ENCODE peak calls at places on chromosomes 11 and 22, in nine cellular contexts. H is spleen; J is activated CD8-positive, alpha-beta T cell treated with anti-CD3 and anti-CD28 coated beads for 36 hours; Z is AG04450; B is adrenal gland; G is omental fat pad; A is fibroblast of mammary gland; D is epithelial cell of esophagus; L is PC-9. N is an unnamed sample.

GRCh38 chr11:80441821-80442220 is 1001.0 kb upstream of the TENM4 start:
- DNase-seq in H (no peak), J (no peak), Z (no peak), B (no peak), G (no peak), A (peak; percentile 5), D (peak; percentile 86), L (no peak), N (no peak)

GRCh38 chr22:31253949-31254348 is 38.3 kb downstream of the PIK3IP1 start:
- DNase-seq in H (no peak), J (no peak), Z (no peak), B (no peak), G (no peak), A (no peak), D (peak; percentile 100), L (peak; percentile 81), N (no peak)

GRCh38 chr11:35152575-35152974 is 13.6 kb downstream of the CD44 start:
- DNase-seq in H (no peak), J (no peak), Z (no peak), B (no peak), G (no peak), A (no peak), D (no peak), L (no peak), N (no peak)

GRCh38 chr11:12276356-12276755 is 101.0 kb upstream of the PARVA start:
- DNase-seq in H (no peak), J (no peak), Z (no peak), B (no peak), G (no peak), A (no peak), D (no peak), L (no peak), N (no peak)

GRCh38 chr11:3162410-3163240 is 2.5 kb downstream of the OSBPL5 start:
- DNase-seq in H (peak; percentile 68), J (no peak), Z (no peak), B (no peak), G (no peak), A (no peak), D (no peak), L (no peak), N (no peak)

GRCh38 chr11:15213471-15214231 is 98.9 kb downstream of the INSC start:
- DNase-seq in H (no peak), J (no peak), Z (no peak), B (no peak), G (no peak), A (no peak), D (peak; percentile 76), L (no peak), N (no peak)

GRCh38 chr11:123382555-123383074 is 47.5 kb upstream of the GRAMD1B start:
- DNase-seq in H (no peak), J (peak; percentile 36), Z (no peak), B (no peak), G (no peak), A (no peak), D (no peak), L (no peak), N (no peak)

GRCh38 chr11:33017478-33017877 is 1.8 kb downstream of the DEPDC7 start:
- DNase-seq in H (no peak), J (no peak), Z (no peak), B (no peak), G (no peak), A (no peak), D (no peak), L (no peak), N (no peak)

GRCh38 chr11:9263840-9264380 is 1.2 kb downstream of the DENND5A start:
- DNase-seq in H (no peak), J (peak; percentile 74), Z (no peak), B (no peak), G (no peak), A (peak; percentile 50), D (no peak), L (no peak), N (peak; percentile 90)

GRCh38 chr11:3671334-3672254 is at the start of gene CHRNA10:
- DNase-seq in H (no peak), J (no peak), Z (no peak), B (no peak), G (no peak), A (no peak), D (no peak), L (no peak), N (peak; percentile 12)

GRCh38 chr11:9896902-9897301 is 233.0 kb downstream of the SWAP70 start:
- DNase-seq in H (no peak), J (no peak), Z (no peak), B (no peak), G (no peak), A (no peak), D (peak; percentile 53), L (peak; percentile 51), N (no peak)

GRCh38 chr11:86551286-86551685 is 121.1 kb downstream of the ME3 start:
- DNase-seq in H (no peak), J (no peak), Z (peak; percentile 76), B (peak; percentile 81), G (no peak), A (peak; percentile 96), D (peak; percentile 63), L (peak; percentile 82), N (no peak)

GRCh38 chr22:36166518-36167220 is 6.1 kb upstream of the APOL3 start:
- DNase-seq in H (no peak), J (peak; percentile 63), Z (no peak), B (no peak), G (no peak), A (no peak), D (no peak), L (no peak), N (no peak)

GRCh38 chr11:68525930-68526329 is 65.4 kb downstream of the PPP6R3 start:
- DNase-seq in H (no peak), J (no peak), Z (no peak), B (no peak), G (no peak), A (peak; percentile 38), D (peak; percentile 75), L (peak; percentile 49), N (no peak)

GRCh38 chr11:65422633-65423515 is at the start of gene NEAT1:
- DNase-seq in H (peak; percentile 98), J (peak; percentile 94), Z (no peak), B (peak; percentile 97), G (peak; percentile 99), A (peak; percentile 88), D (peak; percentile 84), L (peak; percentile 70), N (peak; percentile 81)

DNA sequence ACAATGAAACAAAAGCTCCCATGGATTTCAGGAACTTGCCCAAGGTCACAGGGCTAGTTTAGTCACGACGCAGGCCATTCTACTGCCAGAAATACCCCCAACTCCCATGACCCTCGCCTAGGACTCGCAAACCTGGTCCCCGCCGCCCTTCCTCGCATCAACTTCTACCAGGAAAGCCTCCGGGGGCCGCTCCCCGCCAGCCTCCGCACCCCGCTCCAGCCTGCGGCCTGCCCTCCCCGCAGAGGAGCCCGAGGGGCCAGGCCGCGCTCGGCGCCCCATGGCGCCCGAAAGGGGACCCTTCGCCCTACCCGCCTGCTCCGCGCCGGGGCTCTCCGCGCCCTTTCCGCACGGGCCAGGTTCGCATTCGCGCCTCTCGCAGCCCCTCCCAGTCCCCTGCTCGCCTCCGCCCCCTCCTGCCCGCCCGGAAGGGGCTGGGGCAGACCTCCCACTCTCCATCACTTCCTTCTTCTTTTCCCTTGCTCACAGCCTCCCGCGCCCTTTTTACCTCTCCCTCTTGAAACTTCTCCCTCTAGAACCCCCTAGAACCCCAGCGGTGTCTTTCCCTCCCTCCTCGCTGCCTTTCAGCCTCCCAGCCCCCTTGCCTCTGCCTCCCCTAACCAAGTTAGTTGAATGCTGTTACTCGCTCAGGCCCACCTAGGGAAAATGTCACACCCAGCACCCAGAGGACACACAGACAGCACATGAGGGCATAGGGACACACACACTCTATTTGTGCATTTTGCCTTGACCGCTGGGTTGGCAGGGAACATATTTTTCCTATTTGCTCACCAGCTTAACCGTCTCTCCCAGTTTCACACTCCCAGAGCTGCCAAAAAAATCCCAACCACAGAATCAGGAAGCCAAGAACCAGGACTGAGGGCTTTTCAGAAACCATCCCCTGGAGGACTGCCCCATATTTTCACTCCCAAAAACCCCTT is at the start of gene SLC43A3:
- DNase-seq in H (peak; percentile 93), J (peak; percentile 85), Z (no peak), B (peak; percentile 86), G (no peak), A (peak; percentile 98), D (peak; percentile 87), L (peak; percentile 93), N (peak; percentile 86)
- TF ChIP-seq CTCF in H (no peak), J (no peak), Z (no peak), B (no peak), G (no peak), A (no peak), D (no peak), L (no peak), N (no peak)

GRCh38 chr11:69598147-69598546 is 42.8 kb upstream of the CCND1 start:
- DNase-seq in H (no peak), J (no peak), Z (no peak), B (no peak), G (no peak), A (peak; percentile 14), D (no peak), L (peak; percentile 43), N (no peak)
- TF ChIP-seq CTCF in H (no peak), J (no peak), Z (no peak), B (peak; percentile 7), G (no peak), A (no peak), D (no peak), L (peak; percentile 37), N (no peak)

GRCh38 chr11:132396318-132396717 is 1025.9 kb downstream of the NTM start:
- DNase-seq in H (no peak), J (no peak), Z (no peak), B (no peak), G (no peak), A (no peak), D (no peak), L (no peak), N (no peak)

GRCh38 chr11:132405728-132406127 is 1035.3 kb downstream of the NTM start:
- DNase-seq in H (no peak), J (no peak), Z (no peak), B (no peak), G (no peak), A (no peak), D (no peak), L (no peak), N (no peak)

GRCh38 chr11:132402056-132402684 is 1031.8 kb downstream of the NTM start:
- DNase-seq in H (no peak), J (peak; percentile 6), Z (peak; percentile 29), B (no peak), G (no peak), A (no peak), D (peak; percentile 41), L (no peak), N (peak; percentile 64)
- TF ChIP-seq CTCF in H (no peak), J (no peak), Z (peak; percentile 68), B (no peak), G (no peak), A (no peak), D (no peak), L (peak; percentile 16), N (peak; percentile 35)

GRCh38 chr22:22802346-22802970 is 85.2 kb upstream of the IGLL5 start:
- DNase-seq in H (no peak), J (peak; percentile 66), Z (no peak), B (no peak), G (no peak), A (peak; percentile 14), D (no peak), L (no peak), N (peak; percentile 44)
- TF ChIP-seq CTCF in H (peak; percentile 62), J (peak; percentile 80), Z (peak; percentile 12), B (peak; percentile 29), G (no peak), A (peak; percentile 40), D (no peak), L (peak; percentile 18), N (peak; percentile 11)